ENCODE peak calls at places on chromosomes 12 and 14, in eight cellular contexts. One of them, this sample, is unnamed.

GRCh38 chr14:52463375-52463774 is 88.9 kb downstream of the TXNDC16 start:
- DNase-seq in pancreas: no peak
- DNase-seq in T47D: no peak
- DNase-seq in A172: no peak
- DNase-seq in fibroblast of the conjunctiva: no peak
- DNase-seq in PC-9: no peak
- DNase-seq in NCI-H69: no peak
- DNase-seq in amniotic epithelial cell: no peak
- DNase-seq in this sample: no peak

GRCh38 chr12:7128681-7129593 is at the start of gene RBP5:
- DNase-seq in pancreas: no peak
- DNase-seq in T47D: no peak
- DNase-seq in A172: no peak
- DNase-seq in fibroblast of the conjunctiva: no peak
- DNase-seq in PC-9: no peak
- DNase-seq in NCI-H69: peak
- DNase-seq in amniotic epithelial cell: no peak
- DNase-seq in this sample: no peak

GRCh38 chr12:26011099-26011498 is 52.6 kb downstream of the RASSF8 start:
- DNase-seq in pancreas: no peak
- DNase-seq in T47D: no peak
- DNase-seq in A172: no peak
- DNase-seq in fibroblast of the conjunctiva: peak
- DNase-seq in PC-9: no peak
- DNase-seq in NCI-H69: no peak
- DNase-seq in amniotic epithelial cell: peak
- DNase-seq in this sample: peak

GRCh38 chr14:63770187-63770807 is 42.4 kb upstream of the SGPP1 start:
- DNase-seq in pancreas: no peak
- DNase-seq in T47D: no peak
- DNase-seq in A172: peak
- DNase-seq in fibroblast of the conjunctiva: peak
- DNase-seq in PC-9: peak
- DNase-seq in NCI-H69: peak
- DNase-seq in amniotic epithelial cell: peak
- DNase-seq in this sample: peak

GRCh38 chr14:63192085-63192484 is 12.2 kb upstream of the RHOJ start:
- DNase-seq in pancreas: no peak
- DNase-seq in T47D: no peak
- DNase-seq in A172: no peak
- DNase-seq in fibroblast of the conjunctiva: no peak
- DNase-seq in PC-9: no peak
- DNase-seq in NCI-H69: no peak
- DNase-seq in amniotic epithelial cell: no peak
- DNase-seq in this sample: no peak

GRCh38 chr14:50697659-50698290 is 29.7 kb upstream of the SAV1 start:
- DNase-seq in pancreas: no peak
- DNase-seq in T47D: no peak
- DNase-seq in A172: no peak
- DNase-seq in fibroblast of the conjunctiva: no peak
- DNase-seq in PC-9: no peak
- DNase-seq in NCI-H69: no peak
- DNase-seq in amniotic epithelial cell: no peak
- DNase-seq in this sample: no peak

GRCh38 chr12:4813741-4814140 is 93.5 kb downstream of the GALNT8 start:
- DNase-seq in pancreas: no peak
- DNase-seq in T47D: no peak
- DNase-seq in A172: no peak
- DNase-seq in fibroblast of the conjunctiva: no peak
- DNase-seq in PC-9: no peak
- DNase-seq in NCI-H69: peak
- DNase-seq in amniotic epithelial cell: no peak
- DNase-seq in this sample: no peak

GRCh38 chr12:460301-461230 is 827 bp downstream of the B4GALNT3 start:
- DNase-seq in pancreas: peak
- DNase-seq in T47D: no peak
- DNase-seq in A172: no peak
- DNase-seq in fibroblast of the conjunctiva: no peak
- DNase-seq in PC-9: no peak
- DNase-seq in NCI-H69: peak
- DNase-seq in amniotic epithelial cell: no peak
- DNase-seq in this sample: no peak

GRCh38 chr14:67892466-67893120 is 73.0 kb downstream of the RAD51B start:
- DNase-seq in pancreas: no peak
- DNase-seq in T47D: peak
- DNase-seq in A172: no peak
- DNase-seq in fibroblast of the conjunctiva: no peak
- DNase-seq in PC-9: peak
- DNase-seq in NCI-H69: peak
- DNase-seq in amniotic epithelial cell: no peak
- DNase-seq in this sample: no peak

GRCh38 chr14:21096889-21097615 is 1.4 kb downstream of the ZNF219 start:
- DNase-seq in pancreas: no peak
- DNase-seq in T47D: no peak
- DNase-seq in A172: no peak
- DNase-seq in fibroblast of the conjunctiva: no peak
- DNase-seq in PC-9: no peak
- DNase-seq in NCI-H69: peak
- DNase-seq in amniotic epithelial cell: no peak
- DNase-seq in this sample: no peak

GRCh38 chr14:73283592-73284379 is 46.5 kb downstream of the PAPLN start:
- DNase-seq in pancreas: no peak
- DNase-seq in T47D: no peak
- DNase-seq in A172: peak
- DNase-seq in fibroblast of the conjunctiva: peak
- DNase-seq in PC-9: no peak
- DNase-seq in NCI-H69: peak
- DNase-seq in amniotic epithelial cell: peak
- DNase-seq in this sample: no peak

GRCh38 chr14:71716371-71716770 is 215.9 kb upstream of the RGS6 start:
- DNase-seq in pancreas: no peak
- DNase-seq in T47D: no peak
- DNase-seq in A172: no peak
- DNase-seq in fibroblast of the conjunctiva: no peak
- DNase-seq in PC-9: no peak
- DNase-seq in NCI-H69: no peak
- DNase-seq in amniotic epithelial cell: peak
- DNase-seq in this sample: no peak

GRCh38 chr12:23648546-23648945 is 300.9 kb downstream of the SOX5 start:
- DNase-seq in pancreas: no peak
- DNase-seq in T47D: no peak
- DNase-seq in A172: no peak
- DNase-seq in fibroblast of the conjunctiva: no peak
- DNase-seq in PC-9: no peak
- DNase-seq in NCI-H69: no peak
- DNase-seq in amniotic epithelial cell: no peak
- DNase-seq in this sample: no peak

GRCh38 chr12:57454566-57455373 is at the start of gene INHBE:
- DNase-seq in pancreas: no peak
- DNase-seq in T47D: no peak
- DNase-seq in A172: peak
- DNase-seq in fibroblast of the conjunctiva: peak
- DNase-seq in PC-9: no peak
- DNase-seq in NCI-H69: peak
- DNase-seq in amniotic epithelial cell: peak
- DNase-seq in this sample: peak

GRCh38 chr12:131753757-131754156 is 42.9 kb downstream of the SFSWAP start:
- DNase-seq in pancreas: no peak
- DNase-seq in T47D: no peak
- DNase-seq in A172: no peak
- DNase-seq in fibroblast of the conjunctiva: no peak
- DNase-seq in PC-9: no peak
- DNase-seq in NCI-H69: no peak
- DNase-seq in amniotic epithelial cell: no peak
- DNase-seq in this sample: no peak

GRCh38 chr12:49825971-49826421 is 2.2 kb downstream of the NCKAP5L start:
- DNase-seq in pancreas: no peak
- DNase-seq in T47D: no peak
- DNase-seq in A172: no peak
- DNase-seq in fibroblast of the conjunctiva: no peak
- DNase-seq in PC-9: no peak
- DNase-seq in NCI-H69: no peak
- DNase-seq in amniotic epithelial cell: peak
- DNase-seq in this sample: no peak

GRCh38 chr12:52630609-52631200 is 12.3 kb upstream of the KRT73 start:
- DNase-seq in pancreas: no peak
- DNase-seq in T47D: no peak
- DNase-seq in A172: no peak
- DNase-seq in fibroblast of the conjunctiva: no peak
- DNase-seq in PC-9: no peak
- DNase-seq in NCI-H69: no peak
- DNase-seq in amniotic epithelial cell: no peak
- DNase-seq in this sample: no peak

GRCh38 chr14:89921896-89922548 is 32.5 kb downstream of the EFCAB11 start:
- DNase-seq in pancreas: no peak
- DNase-seq in T47D: no peak
- DNase-seq in A172: peak
- DNase-seq in fibroblast of the conjunctiva: no peak
- DNase-seq in PC-9: no peak
- DNase-seq in NCI-H69: no peak
- DNase-seq in amniotic epithelial cell: peak
- DNase-seq in this sample: no peak

GRCh38 chr14:94532462-94532861 is 23.2 kb upstream of the SERPINA12 start:
- DNase-seq in pancreas: no peak
- DNase-seq in T47D: no peak
- DNase-seq in A172: peak
- DNase-seq in fibroblast of the conjunctiva: no peak
- DNase-seq in PC-9: no peak
- DNase-seq in NCI-H69: no peak
- DNase-seq in amniotic epithelial cell: no peak
- DNase-seq in this sample: no peak

GRCh38 chr12:116390656-116391335 is 113.3 kb upstream of the MED13L start:
- DNase-seq in pancreas: peak
- DNase-seq in T47D: peak
- DNase-seq in A172: no peak
- DNase-seq in fibroblast of the conjunctiva: no peak
- DNase-seq in PC-9: peak
- DNase-seq in NCI-H69: no peak
- DNase-seq in amniotic epithelial cell: no peak
- DNase-seq in this sample: no peak

GRCh38 chr12:16622315-16622714 is 16.4 kb upstream of the LMO3 start:
- DNase-seq in pancreas: no peak
- DNase-seq in T47D: no peak
- DNase-seq in A172: no peak
- DNase-seq in fibroblast of the conjunctiva: no peak
- DNase-seq in PC-9: no peak
- DNase-seq in NCI-H69: peak
- DNase-seq in amniotic epithelial cell: no peak
- DNase-seq in this sample: no peak

GRCh38 chr12:5317556-5317955 is 114.4 kb upstream of the NTF3 start:
- DNase-seq in pancreas: no peak
- DNase-seq in T47D: no peak
- DNase-seq in A172: no peak
- DNase-seq in fibroblast of the conjunctiva: no peak
- DNase-seq in PC-9: peak
- DNase-seq in NCI-H69: no peak
- DNase-seq in amniotic epithelial cell: no peak
- DNase-seq in this sample: no peak

This sample was measured in AG04449.